ENCODE peak calls at places on chromosomes 1 and 21, in eight cellular contexts. D is mucosa of descending colon; E is GM23248; V is aorta; W is CD4-positive, alpha-beta T cell; Q is SJSA1; A is tibial artery; P is stomach. J is an unnamed sample. For H3K9me3, the result is how much of the 10 kb centered on the place peaks cover.

GRCh38 chr1:168865850-168866620 is 137.0 kb upstream of the DPT start:
- DNase-seq in D (no peak), E (no peak), V (no peak), W (no peak), Q (no peak), A (no peak), P (no peak), J (no peak)

GRCh38 chr1:67052741-67053534 is 1.0 kb downstream of the SLC35D1 start:
- DNase-seq in D (peak), E (peak), V (peak), W (no peak), Q (peak), A (peak), P (peak), J (peak)

GRCh38 chr1:147892731-147893214 is 9.8 kb upstream of the GJA8 start:
- DNase-seq in D (no peak), E (peak), V (no peak), W (no peak), Q (no peak), A (no peak), P (no peak), J (peak)

GRCh38 chr1:43530483-43531452 is at the start of gene PTPRF:
- DNase-seq in D (peak), E (peak), V (peak), W (no peak), Q (peak), A (no peak), P (peak), J (peak)

GRCh38 chr21:25127007-25127406 is 480.3 kb downstream of the MRPL39 start:
- DNase-seq in D (no peak), E (no peak), V (no peak), W (no peak), Q (no peak), A (no peak), P (no peak), J (no peak)

GRCh38 chr1:178160736-178161475 is 67.0 kb downstream of the RASAL2 start:
- DNase-seq in D (no peak), E (no peak), V (no peak), W (no peak), Q (no peak), A (no peak), P (no peak), J (no peak)

GRCh38 chr1:84782311-84782771 is 92.1 kb upstream of the SSX2IP start:
- DNase-seq in D (peak), E (peak), V (peak), W (peak), Q (peak), A (peak), P (peak), J (peak)

GRCh38 chr1:47675047-47675675 is 237.3 kb downstream of the FOXD2 start:
- DNase-seq in D (no peak), E (no peak), V (no peak), W (no peak), Q (peak), A (peak), P (no peak), J (no peak)

GRCh38 chr1:159459551-159459950 is 20.0 kb downstream of the OR10J1 start:
- DNase-seq in D (no peak), E (no peak), V (no peak), W (no peak), Q (no peak), A (no peak), P (no peak), J (no peak)

GRCh38 chr1:99198377-99198776 is 65.9 kb upstream of the PLPPR4 start:
- DNase-seq in D (no peak), E (no peak), V (no peak), W (no peak), Q (no peak), A (no peak), P (no peak), J (no peak)

GRCh38 chr1:6317101-6317760 is 56.3 kb upstream of the GPR153 start:
- DNase-seq in D (no peak), E (peak), V (no peak), W (no peak), Q (no peak), A (no peak), P (no peak), J (no peak)

GRCh38 chr1:72462506-72462905 is 180.2 kb upstream of the NEGR1 start:
- DNase-seq in D (no peak), E (no peak), V (no peak), W (no peak), Q (no peak), A (no peak), P (no peak), J (no peak)

GRCh38 chr1:205228052-205228451 is 306 bp downstream of the TMCC2 start:
- DNase-seq in D (no peak), E (no peak), V (no peak), W (no peak), Q (no peak), A (no peak), P (peak), J (no peak)

GRCh38 chr1:246160398-246160797 is 346.7 kb downstream of the SMYD3 start:
- DNase-seq in D (no peak), E (no peak), V (no peak), W (no peak), Q (no peak), A (no peak), P (no peak), J (no peak)

GRCh38 chr21:14762734-14763694 is 216.9 kb upstream of the SAMSN1 start:
- DNase-seq in D (no peak), E (no peak), V (no peak), W (no peak), Q (no peak), A (no peak), P (no peak), J (no peak)

GRCh38 chr1:63662056-63662836 is 69.0 kb downstream of the PGM1 start:
- DNase-seq in D (peak), E (peak), V (no peak), W (no peak), Q (peak), A (peak), P (peak), J (no peak)

GRCh38 chr1:78911956-78912880 is 94.3 kb downstream of the ADGRL4 start:
- DNase-seq in D (no peak), E (peak), V (no peak), W (no peak), Q (no peak), A (no peak), P (no peak), J (no peak)

GRCh38 chr1:55362558-55362957 is 147.4 kb upstream of the USP24 start:
- DNase-seq in D (no peak), E (peak), V (no peak), W (no peak), Q (no peak), A (peak), P (no peak), J (no peak)

GRCh38 chr1:20725189-20726106 is 7.1 kb downstream of the SH2D5 start:
- DNase-seq in D (no peak), E (peak), V (peak), W (no peak), Q (peak), A (no peak), P (no peak), J (no peak)

GRCh38 chr21:28333455-28334108 is 659.1 kb downstream of the LTN1 start:
- DNase-seq in D (no peak), E (peak), V (no peak), W (no peak), Q (no peak), A (no peak), P (no peak), J (no peak)

GRCh38 chr1:237197470-237198425 is 155.8 kb downstream of the RYR2 start:
- DNase-seq in D (no peak), E (no peak), V (no peak), W (no peak), Q (no peak), A (no peak), P (no peak), J (no peak)

GRCh38 chr1:179228783-179229213 is 679 bp downstream of the ABL2 start:
- DNase-seq in D (peak), E (peak), V (peak), W (peak), Q (peak), A (peak), P (peak), J (peak)

GRCh38 chr21:45496151-45496967 is 45.9 kb downstream of the SLC19A1 start:
- DNase-seq in D (peak), E (no peak), V (peak), W (no peak), Q (no peak), A (no peak), P (no peak), J (no peak)

GRCh38 chr1:211541715-211542477 is 37.1 kb downstream of the SLC30A1 start:
- DNase-seq in D (no peak), E (no peak), V (no peak), W (no peak), Q (no peak), A (no peak), P (peak), J (peak)

GRCh38 chr1:27872802-27873665 is 690 bp downstream of the THEMIS2 start:
- DNase-seq in D (peak), E (peak), V (no peak), W (no peak), Q (no peak), A (no peak), P (peak), J (no peak)

GRCh38 chr1:162094271-162094670 is 24.8 kb downstream of the NOS1AP start:
- DNase-seq in D (no peak), E (no peak), V (no peak), W (no peak), Q (no peak), A (no peak), P (no peak), J (no peak)

GRCh38 chr1:228445867-228446584 is 29.4 kb upstream of the TRIM17 start:
- DNase-seq in D (no peak), E (peak), V (peak), W (no peak), Q (no peak), A (no peak), P (no peak), J (peak)

GRCh38 chr1:50667710-50668356 is 244.6 kb upstream of the DMRTA2 start:
- DNase-seq in D (no peak), E (no peak), V (no peak), W (no peak), Q (no peak), A (no peak), P (no peak), J (no peak)

GRCh38 chr1:76294470-76295194 is 220.1 kb downstream of the ST6GALNAC3 start:
- DNase-seq in D (no peak), E (no peak), V (no peak), W (no peak), Q (no peak), A (no peak), P (no peak), J (no peak)

GRCh38 chr1:102083186-102083585 is 86.5 kb upstream of the OLFM3 start:
- DNase-seq in D (no peak), E (no peak), V (no peak), W (no peak), Q (no peak), A (no peak), P (no peak), J (no peak)

GRCh38 chr1:55592122-55592521 is 377.0 kb upstream of the USP24 start:
- DNase-seq in D (no peak), E (no peak), V (no peak), W (no peak), Q (no peak), A (no peak), P (no peak), J (no peak)

GRCh38 chr1:108830119-108831008 is 26.5 kb downstream of the AKNAD1 start:
- DNase-seq in D (peak), E (peak), V (peak), W (no peak), Q (peak), A (peak), P (peak), J (peak)

GRCh38 chr1:71364236-71364635 is 283.4 kb upstream of the ZRANB2 start:
- DNase-seq in D (no peak), E (peak), V (no peak), W (no peak), Q (no peak), A (no peak), P (no peak), J (no peak)

GRCh38 chr1:161480381-161481035 is 24.7 kb upstream of the FCGR2A start:
- DNase-seq in D (no peak), E (no peak), V (peak), W (no peak), Q (no peak), A (no peak), P (no peak), J (no peak)

GRCh38 chr1:11886986-11887665 is 28.4 kb upstream of the NPPB start:
- DNase-seq in D (no peak), E (peak), V (no peak), W (no peak), Q (no peak), A (no peak), P (no peak), J (no peak)

GRCh38 chr1:105894006-105894405 is 1162.5 kb upstream of the PRMT6 start:
- DNase-seq in D (no peak), E (peak), V (no peak), W (no peak), Q (no peak), A (no peak), P (no peak), J (no peak)

GRCh38 chr1:29633271-29633615 is 396.9 kb downstream of the PTPRU start:
- DNase-seq in D (no peak), E (no peak), V (no peak), W (no peak), Q (peak), A (no peak), P (no peak), J (no peak)

GRCh38 chr1:8813991-8814390 is 3.4 kb downstream of the RERE start:
- DNase-seq in D (no peak), E (peak), V (no peak), W (no peak), Q (no peak), A (no peak), P (no peak), J (no peak)

GRCh38 chr1:8815582-8816285 is 1.7 kb downstream of the RERE start:
- DNase-seq in D (no peak), E (peak), V (no peak), W (no peak), Q (no peak), A (no peak), P (peak), J (no peak)

GRCh38 chr1:8814870-8815269 is 2.6 kb downstream of the RERE start:
- DNase-seq in D (no peak), E (no peak), V (no peak), W (no peak), Q (no peak), A (no peak), P (no peak), J (peak)

GRCh38 chr1:8810987-8811386 is 6.5 kb downstream of the RERE start:
- DNase-seq in D (no peak), E (no peak), V (no peak), W (no peak), Q (no peak), A (no peak), P (no peak), J (no peak)

DNA sequence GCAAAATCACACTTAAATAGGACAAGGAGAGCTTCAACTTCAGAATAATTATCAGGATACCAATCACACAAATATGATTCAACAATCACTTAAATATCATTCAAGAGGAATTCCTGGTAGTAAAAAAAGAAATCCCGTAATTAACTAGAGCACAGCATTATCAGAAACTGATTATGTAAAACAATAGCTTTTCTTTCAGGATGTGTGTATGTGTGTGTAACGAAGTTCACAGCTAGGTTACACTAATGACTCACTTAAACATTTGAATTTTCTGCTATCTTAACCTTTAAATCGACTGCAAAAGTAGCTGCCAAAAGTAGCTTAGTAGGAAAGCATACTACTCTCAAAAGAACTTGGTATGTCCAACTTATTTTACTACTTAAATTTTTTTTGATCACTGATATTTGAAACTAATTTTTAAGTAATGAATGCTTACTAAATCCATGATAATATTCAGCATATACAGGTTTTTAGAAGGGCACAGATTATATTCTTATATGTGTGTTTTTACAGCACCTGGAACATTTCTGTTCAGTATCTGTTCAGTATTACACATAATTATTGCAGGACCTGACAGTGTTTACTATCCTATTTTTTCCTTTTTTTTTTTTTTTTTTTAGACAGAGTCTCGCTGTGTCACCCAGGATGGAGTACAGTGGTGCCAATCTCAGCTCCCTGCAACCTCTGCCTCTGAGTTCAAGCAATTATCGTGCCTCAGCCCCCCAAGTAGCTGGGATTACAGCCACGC is 4.2 kb downstream of the RERE start:
- DNase-seq in D (no peak), E (peak), V (no peak), W (no peak), Q (no peak), A (no peak), P (no peak), J (no peak)
- H3K9me3 ChIP-seq in D (under half), E (under half), V (under half), W (under half), Q (under half), A (under half), P (under half), J (under half)

GRCh38 chr21:10640446-10640845 is 119.1 kb downstream of the TPTE start:
- DNase-seq in D (no peak), E (no peak), V (no peak), W (no peak), Q (no peak), A (no peak), P (no peak), J (no peak)

GRCh38 chr21:10639123-10639522 is 117.7 kb downstream of the TPTE start:
- DNase-seq in D (no peak), E (no peak), V (no peak), W (no peak), Q (no peak), A (no peak), P (no peak), J (no peak)

GRCh38 chr21:10641107-10641506 is 119.7 kb downstream of the TPTE start:
- DNase-seq in D (no peak), E (no peak), V (no peak), W (no peak), Q (no peak), A (no peak), P (no peak), J (no peak)
- H3K9me3 ChIP-seq in D (half or more), E (under half), V (under half), W (under half), Q (under half), A (under half), P (half or more), J (under half)

DNA sequence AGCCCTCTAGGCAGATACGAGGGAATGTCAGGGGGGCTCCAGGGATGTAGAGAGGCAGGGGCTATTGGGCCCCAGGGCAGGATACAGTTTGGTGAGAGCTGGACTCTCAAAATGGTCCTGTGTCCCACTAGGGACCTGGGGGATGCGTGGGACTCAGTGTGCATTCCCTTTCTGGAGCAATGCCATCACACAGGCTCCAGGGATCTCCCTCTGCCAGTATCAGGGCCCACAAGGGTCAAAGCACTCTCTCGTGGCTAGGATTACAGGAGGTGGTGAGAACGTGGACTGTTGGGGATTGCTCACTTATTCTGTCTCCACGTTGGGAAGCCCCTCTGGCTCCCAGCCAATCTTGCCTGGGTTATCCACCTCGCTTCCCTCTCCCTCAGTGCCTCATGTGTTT is 25.8 kb downstream of the KIAA0319L start:
- DNase-seq in D (no peak), E (no peak), V (no peak), W (no peak), Q (no peak), A (no peak), P (no peak), J (no peak)
- H3K9me3 ChIP-seq in D (under half), E (under half), V (under half), W (under half), Q (under half), A (under half), P (under half), J (under half)

GRCh38 chr21:27320868-27321267 is 354.0 kb upstream of the ADAMTS5 start:
- DNase-seq in D (no peak), E (no peak), V (no peak), W (no peak), Q (no peak), A (no peak), P (no peak), J (no peak)
- H3K9me3 ChIP-seq in D (under half), E (under half), V (under half), W (under half), Q (under half), A (under half), P (under half), J (under half)

GRCh38 chr1:68651115-68651514 is 154.2 kb upstream of the DEPDC1 start:
- DNase-seq in D (no peak), E (no peak), V (no peak), W (no peak), Q (no peak), A (no peak), P (no peak), J (no peak)
- H3K9me3 ChIP-seq in D (under half), E (under half), V (under half), W (under half), Q (under half), A (under half), P (under half), J (under half)

DNA sequence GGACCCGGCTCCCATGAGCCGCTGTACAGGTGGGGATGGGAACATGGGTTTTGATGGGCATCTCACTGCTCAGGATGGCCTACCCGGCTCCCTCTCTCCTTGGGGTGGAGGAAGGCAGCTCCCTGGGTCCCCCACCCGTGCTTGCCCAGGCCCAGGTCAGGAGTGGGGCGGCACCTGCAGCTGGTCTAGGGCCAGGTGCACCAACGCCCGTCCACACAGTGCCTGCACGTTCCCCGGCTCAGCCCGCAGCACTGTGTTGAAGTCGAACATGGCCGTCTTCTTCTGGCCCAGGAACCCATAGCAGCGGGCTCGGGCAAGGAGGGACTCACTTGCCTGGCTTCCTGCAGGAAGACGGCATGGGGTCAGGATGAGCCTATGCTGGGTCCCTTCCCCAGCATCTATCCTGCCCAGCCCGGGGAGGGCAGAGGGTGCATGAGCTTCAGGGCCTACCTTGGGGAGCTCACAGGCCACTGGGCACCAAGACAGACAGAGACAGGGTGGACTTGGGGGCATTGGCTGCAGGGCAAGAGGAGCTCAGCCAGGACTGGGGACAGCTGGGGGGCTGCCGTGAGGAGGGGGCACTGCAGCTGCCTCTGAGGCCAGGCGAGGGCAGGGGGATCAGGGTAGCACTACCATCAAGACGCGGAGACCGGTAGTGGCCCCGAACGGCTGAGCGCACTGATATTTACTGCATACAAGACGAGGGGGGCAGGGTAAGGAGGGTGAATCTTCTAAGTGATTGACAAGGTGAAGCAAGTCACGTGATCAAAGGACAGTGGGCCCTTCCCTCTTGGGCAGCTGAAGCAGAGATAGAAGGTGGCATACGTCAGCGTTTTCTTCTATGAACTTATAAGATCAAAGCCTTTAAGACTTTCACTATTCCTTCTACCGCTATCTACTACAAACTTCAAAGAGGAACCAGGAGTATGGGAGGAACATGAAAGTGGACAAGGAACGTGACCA is 17.8 kb downstream of the TTC34 start:
- DNase-seq in D (no peak), E (no peak), V (peak), W (no peak), Q (peak), A (no peak), P (no peak), J (no peak)
- H3K9me3 ChIP-seq in D (under half), E (under half), V (under half), W (under half), Q (under half), A (under half), P (under half), J (under half)